ENCODE peak calls at places on chromosome 16, in six cellular contexts. One of them, this sample, is unnamed.

GRCh38 chr16:70665113-70665694 is 18.8 kb downstream of the IL34 start:
- DNase-seq in cardiac fibroblast: no peak
- DNase-seq in A549: no peak
- DNase-seq in heart left ventricle: no peak
- DNase-seq in OCI-LY7: no peak
- DNase-seq in AG04450: no peak
- DNase-seq in this sample: no peak

GRCh38 chr16:25838724-25839186 is 147.0 kb downstream of the HS3ST4 start:
- DNase-seq in A549: peak
- DNase-seq in OCI-LY7: peak
- DNase-seq in AG04450: peak
- DNase-seq in heart left ventricle: no peak
- DNase-seq in cardiac fibroblast: peak
- DNase-seq in this sample: peak

GRCh38 chr16:17835118-17835949 is 364.6 kb upstream of the XYLT1 start:
- DNase-seq in heart left ventricle: no peak
- DNase-seq in A549: no peak
- DNase-seq in cardiac fibroblast: no peak
- DNase-seq in AG04450: no peak
- DNase-seq in OCI-LY7: no peak
- DNase-seq in this sample: peak

GRCh38 chr16:58243528-58244004 is 45.7 kb upstream of the CSNK2A2 start:
- DNase-seq in heart left ventricle: no peak
- DNase-seq in OCI-LY7: peak
- DNase-seq in cardiac fibroblast: no peak
- DNase-seq in AG04450: no peak
- DNase-seq in A549: no peak
- DNase-seq in this sample: no peak

GRCh38 chr16:28180660-28181556 is 30.9 kb downstream of the XPO6 start:
- DNase-seq in AG04450: no peak
- DNase-seq in OCI-LY7: no peak
- DNase-seq in cardiac fibroblast: peak
- DNase-seq in A549: no peak
- DNase-seq in heart left ventricle: no peak
- DNase-seq in this sample: no peak

GRCh38 chr16:89123001-89123830 is 29.6 kb downstream of the ACSF3 start:
- DNase-seq in A549: no peak
- DNase-seq in AG04450: no peak
- DNase-seq in cardiac fibroblast: no peak
- DNase-seq in OCI-LY7: no peak
- DNase-seq in heart left ventricle: peak
- DNase-seq in this sample: no peak

GRCh38 chr16:10098991-10099390 is 83.2 kb downstream of the GRIN2A start:
- DNase-seq in A549: no peak
- DNase-seq in heart left ventricle: no peak
- DNase-seq in OCI-LY7: no peak
- DNase-seq in AG04450: no peak
- DNase-seq in cardiac fibroblast: no peak
- DNase-seq in this sample: no peak

GRCh38 chr16:10619271-10619849 is 39.0 kb upstream of the EMP2 start:
- DNase-seq in heart left ventricle: peak
- DNase-seq in AG04450: no peak
- DNase-seq in cardiac fibroblast: no peak
- DNase-seq in OCI-LY7: no peak
- DNase-seq in A549: no peak
- DNase-seq in this sample: no peak

GRCh38 chr16:69311533-69312388 is 611 bp downstream of the VPS4A start:
- DNase-seq in OCI-LY7: peak
- DNase-seq in cardiac fibroblast: peak
- DNase-seq in A549: peak
- DNase-seq in AG04450: no peak
- DNase-seq in heart left ventricle: no peak
- DNase-seq in this sample: no peak

GRCh38 chr16:22948603-22949368 is 134.8 kb downstream of the HS3ST2 start:
- DNase-seq in heart left ventricle: peak
- DNase-seq in cardiac fibroblast: peak
- DNase-seq in OCI-LY7: peak
- DNase-seq in A549: peak
- DNase-seq in AG04450: peak
- DNase-seq in this sample: no peak
- H3K4me3 ChIP-seq in heart left ventricle: peak
- H3K4me3 ChIP-seq in cardiac fibroblast: no peak
- H3K4me3 ChIP-seq in OCI-LY7: no peak
- H3K4me3 ChIP-seq in A549: no peak
- H3K4me3 ChIP-seq in AG04450: no peak
- H3K4me3 ChIP-seq in this sample: no peak

GRCh38 chr16:87008664-87009063 is 308.5 kb downstream of the C16orf95 start:
- DNase-seq in A549: no peak
- DNase-seq in AG04450: no peak
- DNase-seq in heart left ventricle: no peak
- DNase-seq in cardiac fibroblast: no peak
- DNase-seq in OCI-LY7: no peak
- DNase-seq in this sample: no peak
- TF ChIP-seq CTCF in A549: no peak
- TF ChIP-seq CTCF in AG04450: no peak
- TF ChIP-seq CTCF in heart left ventricle: no peak
- TF ChIP-seq CTCF in cardiac fibroblast: no peak
- TF ChIP-seq CTCF in OCI-LY7: no peak
- TF ChIP-seq CTCF in this sample: no peak

DNA sequence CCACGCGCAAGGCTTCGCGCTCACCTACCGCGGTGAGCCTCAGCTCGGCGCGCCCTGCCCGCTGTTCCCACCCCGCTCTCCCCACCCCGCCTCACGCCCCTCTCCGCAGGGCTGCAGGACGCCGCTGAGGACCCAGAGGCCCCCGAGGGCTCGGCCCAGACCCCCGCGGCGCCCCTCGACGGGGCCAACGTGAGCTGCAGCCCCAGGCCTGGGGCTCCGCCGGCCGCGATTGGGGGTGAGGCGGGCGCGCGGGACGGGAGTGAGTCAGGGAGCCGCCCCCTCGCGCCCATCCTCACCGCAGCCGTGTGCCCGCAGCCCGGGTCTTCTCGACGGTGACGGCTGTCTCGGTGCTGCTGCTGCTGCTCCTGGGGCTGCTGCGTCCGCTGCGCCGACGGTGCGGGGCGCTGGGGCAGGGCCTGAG is 1.9 kb upstream of the PAQR4 start:
- DNase-seq in heart left ventricle: no peak
- DNase-seq in AG04450: no peak
- DNase-seq in A549: no peak
- DNase-seq in OCI-LY7: no peak
- DNase-seq in cardiac fibroblast: no peak
- DNase-seq in this sample: no peak
- H3K4me3 ChIP-seq in heart left ventricle: peak
- H3K4me3 ChIP-seq in AG04450: no peak
- H3K4me3 ChIP-seq in A549: no peak
- H3K4me3 ChIP-seq in OCI-LY7: no peak
- H3K4me3 ChIP-seq in cardiac fibroblast: no peak
- H3K4me3 ChIP-seq in this sample: no peak

DNA sequence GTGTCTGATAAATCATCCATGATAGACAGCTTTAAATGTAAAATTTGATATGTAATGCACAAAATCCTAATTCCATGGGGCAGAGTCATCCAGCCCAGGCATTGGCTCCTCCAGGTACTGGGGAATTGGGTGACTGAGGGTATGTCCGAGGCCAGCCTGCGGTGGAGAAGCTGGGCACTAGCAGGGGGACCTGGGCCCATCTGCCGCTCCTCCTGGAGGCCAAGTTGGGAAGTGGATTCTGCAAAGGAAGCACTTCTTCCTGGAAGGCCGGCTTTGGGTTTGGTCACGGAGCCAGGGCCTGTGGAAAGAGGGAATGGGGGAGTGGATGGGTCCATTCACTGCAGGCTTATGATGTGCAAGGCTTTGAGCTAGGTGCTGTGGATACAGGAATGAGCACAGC is 85.8 kb downstream of the GNAO1 start:
- DNase-seq in A549: peak
- DNase-seq in AG04450: no peak
- DNase-seq in OCI-LY7: no peak
- DNase-seq in cardiac fibroblast: no peak
- DNase-seq in heart left ventricle: no peak
- DNase-seq in this sample: no peak
- TF ChIP-seq CTCF in A549: no peak
- TF ChIP-seq CTCF in AG04450: peak
- TF ChIP-seq CTCF in OCI-LY7: no peak
- TF ChIP-seq CTCF in cardiac fibroblast: no peak
- TF ChIP-seq CTCF in heart left ventricle: no peak
- TF ChIP-seq CTCF in this sample: no peak

GRCh38 chr16:23754594-23755483 is at the start of gene CHP2:
- DNase-seq in cardiac fibroblast: no peak
- DNase-seq in A549: no peak
- DNase-seq in AG04450: no peak
- DNase-seq in OCI-LY7: no peak
- DNase-seq in heart left ventricle: peak
- DNase-seq in this sample: no peak
- H3K4me3 ChIP-seq in cardiac fibroblast: no peak
- H3K4me3 ChIP-seq in A549: peak
- H3K4me3 ChIP-seq in AG04450: no peak
- H3K4me3 ChIP-seq in OCI-LY7: no peak
- H3K4me3 ChIP-seq in heart left ventricle: peak
- H3K4me3 ChIP-seq in this sample: no peak

GRCh38 chr16:81403601-81404391 is 40.8 kb upstream of the CMIP start:
- DNase-seq in AG04450: peak
- DNase-seq in cardiac fibroblast: peak
- DNase-seq in heart left ventricle: peak
- DNase-seq in A549: peak
- DNase-seq in OCI-LY7: peak
- DNase-seq in this sample: no peak
- TF ChIP-seq CTCF in AG04450: peak
- TF ChIP-seq CTCF in cardiac fibroblast: peak
- TF ChIP-seq CTCF in heart left ventricle: peak
- TF ChIP-seq CTCF in A549: peak
- TF ChIP-seq CTCF in OCI-LY7: peak
- TF ChIP-seq CTCF in this sample: peak

GRCh38 chr16:85946680-85947510 is 47.9 kb downstream of the IRF8 start:
- DNase-seq in A549: no peak
- DNase-seq in OCI-LY7: no peak
- DNase-seq in cardiac fibroblast: no peak
- DNase-seq in heart left ventricle: no peak
- DNase-seq in AG04450: no peak
- DNase-seq in this sample: no peak
- H3K4me3 ChIP-seq in A549: no peak
- H3K4me3 ChIP-seq in OCI-LY7: no peak
- H3K4me3 ChIP-seq in cardiac fibroblast: no peak
- H3K4me3 ChIP-seq in heart left ventricle: no peak
- H3K4me3 ChIP-seq in AG04450: no peak
- H3K4me3 ChIP-seq in this sample: no peak

GRCh38 chr16:84749072-84749471 is 49.3 kb downstream of the USP10 start:
- DNase-seq in A549: no peak
- DNase-seq in AG04450: no peak
- DNase-seq in OCI-LY7: no peak
- DNase-seq in heart left ventricle: no peak
- DNase-seq in cardiac fibroblast: no peak
- DNase-seq in this sample: no peak
- TF ChIP-seq CTCF in A549: no peak
- TF ChIP-seq CTCF in AG04450: peak
- TF ChIP-seq CTCF in OCI-LY7: no peak
- TF ChIP-seq CTCF in heart left ventricle: no peak
- TF ChIP-seq CTCF in cardiac fibroblast: no peak
- TF ChIP-seq CTCF in this sample: no peak

DNA sequence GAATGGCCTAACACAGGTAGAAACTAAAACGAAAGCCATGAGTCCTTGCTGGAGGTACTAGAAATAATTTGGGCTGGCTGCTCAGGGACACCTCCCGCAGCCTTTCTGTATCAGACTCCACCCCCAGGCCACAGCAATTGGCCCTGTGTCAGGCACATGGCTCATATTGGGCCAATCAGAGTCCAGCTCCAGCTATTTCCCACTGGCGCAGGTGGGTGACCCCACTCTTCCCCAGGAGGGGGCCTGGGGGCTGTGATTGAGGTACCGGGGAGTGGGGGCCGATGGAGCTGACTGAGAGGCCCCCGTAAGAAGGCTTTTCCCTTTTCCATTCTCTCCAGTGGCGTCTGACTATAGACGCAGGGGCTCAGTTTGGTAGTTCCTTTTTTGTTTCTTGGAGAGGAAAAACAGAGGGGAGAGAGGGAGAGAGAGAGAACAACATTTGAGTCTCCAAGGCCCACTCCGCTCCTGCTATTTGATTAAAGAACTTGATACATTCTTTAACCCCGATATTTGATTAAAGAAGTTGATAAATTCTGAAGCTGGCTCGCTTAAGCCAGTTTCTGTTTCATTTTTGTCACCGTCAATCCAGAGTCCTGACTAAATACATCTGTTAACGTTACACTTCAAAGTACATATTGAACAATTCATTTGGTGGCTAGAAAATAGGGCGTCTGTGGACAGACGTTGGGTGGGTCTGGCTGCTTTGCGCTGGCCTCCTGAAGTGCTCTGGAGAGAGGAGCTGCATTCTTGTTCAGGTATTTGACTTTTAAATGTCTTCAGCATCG is 26.3 kb downstream of the FOXL1 start:
- DNase-seq in AG04450: no peak
- DNase-seq in A549: no peak
- DNase-seq in cardiac fibroblast: no peak
- DNase-seq in OCI-LY7: peak
- DNase-seq in heart left ventricle: no peak
- DNase-seq in this sample: no peak
- H3K4me3 ChIP-seq in AG04450: no peak
- H3K4me3 ChIP-seq in A549: no peak
- H3K4me3 ChIP-seq in cardiac fibroblast: no peak
- H3K4me3 ChIP-seq in OCI-LY7: peak
- H3K4me3 ChIP-seq in heart left ventricle: peak
- H3K4me3 ChIP-seq in this sample: no peak

This sample was measured in BJ.